ENCODE peak calls at places on chromosomes 12 and 14, in four cellular contexts. One of them, this sample, is unnamed.

GRCh38 chr12:66132408-66132807 is 1.9 kb upstream of the LLPH start:
- DNase-seq in HepG2: peak; percentile 33
- DNase-seq in K562: no peak
- DNase-seq in GM12878: no peak
- DNase-seq in this sample: peak; percentile 52

GRCh38 chr14:94655169-94655710 is 43.0 kb downstream of the SERPINA3 start:
- DNase-seq in GM12878: no peak
- DNase-seq in HepG2: no peak
- DNase-seq in K562: no peak
- DNase-seq in this sample: no peak

GRCh38 chr12:51752490-51752889 is 96.0 kb downstream of the FIGNL2 start:
- DNase-seq in K562: peak; percentile 20
- DNase-seq in HepG2: no peak
- DNase-seq in GM12878: no peak
- DNase-seq in this sample: no peak

GRCh38 chr14:79281244-79282199 is 929.8 kb downstream of the DIO2 start:
- DNase-seq in K562: no peak
- DNase-seq in HepG2: no peak
- DNase-seq in GM12878: no peak
- DNase-seq in this sample: no peak

GRCh38 chr14:32883189-32883588 is 55.5 kb upstream of the NPAS3 start:
- DNase-seq in HepG2: no peak
- DNase-seq in GM12878: no peak
- DNase-seq in K562: no peak
- DNase-seq in this sample: no peak

GRCh38 chr12:2636741-2637140 is 158.0 kb upstream of the FKBP4 start:
- DNase-seq in K562: no peak
- DNase-seq in GM12878: no peak
- DNase-seq in HepG2: no peak
- DNase-seq in this sample: no peak

GRCh38 chr12:5123921-5124320 is 80.2 kb downstream of the KCNA5 start:
- DNase-seq in HepG2: no peak
- DNase-seq in K562: no peak
- DNase-seq in GM12878: no peak
- DNase-seq in this sample: no peak

GRCh38 chr12:84136862-84137367 is 775.7 kb downstream of the SLC6A15 start:
- DNase-seq in HepG2: no peak
- DNase-seq in K562: no peak
- DNase-seq in GM12878: no peak
- DNase-seq in this sample: no peak

GRCh38 chr14:58298880-58299664 is 717 bp downstream of the ARID4A start:
- DNase-seq in HepG2: no peak
- DNase-seq in GM12878: no peak
- DNase-seq in K562: peak; percentile 59
- DNase-seq in this sample: no peak

GRCh38 chr14:71206766-71207371 is 299.6 kb downstream of the PCNX1 start:
- DNase-seq in GM12878: no peak
- DNase-seq in HepG2: no peak
- DNase-seq in K562: no peak
- DNase-seq in this sample: no peak

GRCh38 chr12:2823483-2823882 is 11.0 kb downstream of the ITFG2 start:
- DNase-seq in GM12878: no peak
- DNase-seq in HepG2: no peak
- DNase-seq in K562: no peak
- DNase-seq in this sample: no peak

GRCh38 chr12:104290320-104290719 is 13.2 kb upstream of the EID3 start:
- DNase-seq in GM12878: no peak
- DNase-seq in K562: no peak
- DNase-seq in HepG2: no peak
- DNase-seq in this sample: no peak
- H3K36me3 ChIP-seq in GM12878: peaks cover 17% of the 10 kb centered on the region
- H3K36me3 ChIP-seq in K562: peaks cover 57% of the 10 kb centered on the region
- H3K36me3 ChIP-seq in HepG2: no peaks in the 10 kb centered on the region
- H3K36me3 ChIP-seq in this sample: peaks cover 23% of the 10 kb centered on the region

DNA sequence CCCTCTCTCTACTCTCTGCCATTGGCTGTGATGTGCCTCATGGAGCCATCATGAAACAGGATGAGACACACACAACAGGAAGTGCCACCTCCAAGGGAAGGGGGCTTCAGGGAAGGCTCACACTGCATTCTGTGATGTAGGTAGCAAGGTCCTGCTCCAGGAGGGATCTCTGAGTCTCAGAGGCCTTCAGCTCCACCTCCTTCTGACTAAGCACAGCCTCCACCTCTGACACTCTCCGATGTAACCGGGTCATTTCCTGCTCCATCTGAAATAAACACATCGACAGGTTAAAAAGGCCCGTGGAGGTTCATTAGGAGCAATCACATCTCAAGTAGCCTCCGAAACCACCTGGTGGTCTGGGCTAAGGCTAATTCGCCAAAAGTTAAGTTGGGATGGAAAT is 93.3 kb downstream of the CIT start:
- DNase-seq in HepG2: no peak
- DNase-seq in K562: no peak
- DNase-seq in GM12878: no peak
- DNase-seq in this sample: no peak
- TF ChIP-seq ZBTB33 in HepG2: no peak
- TF ChIP-seq ZBTB33 in K562: no peak
- TF ChIP-seq ZBTB33 in GM12878: no peak
- TF ChIP-seq ZBTB33 in this sample: no peak

GRCh38 chr14:91374287-91374880 is 43.2 kb downstream of the CCDC88C start:
- DNase-seq in K562: no peak
- DNase-seq in HepG2: no peak
- DNase-seq in GM12878: no peak
- DNase-seq in this sample: no peak

GRCh38 chr14:91374897-91375747 is 42.5 kb downstream of the CCDC88C start:
- DNase-seq in HepG2: no peak
- DNase-seq in K562: no peak
- DNase-seq in GM12878: no peak
- DNase-seq in this sample: no peak

GRCh38 chr14:91371990-91372375 is 45.6 kb downstream of the CCDC88C start:
- DNase-seq in K562: no peak
- DNase-seq in GM12878: no peak
- DNase-seq in HepG2: no peak
- DNase-seq in this sample: no peak

GRCh38 chr14:91372680-91373495 is 44.7 kb downstream of the CCDC88C start:
- DNase-seq in HepG2: no peak
- DNase-seq in K562: no peak
- DNase-seq in GM12878: no peak
- DNase-seq in this sample: no peak

DNA sequence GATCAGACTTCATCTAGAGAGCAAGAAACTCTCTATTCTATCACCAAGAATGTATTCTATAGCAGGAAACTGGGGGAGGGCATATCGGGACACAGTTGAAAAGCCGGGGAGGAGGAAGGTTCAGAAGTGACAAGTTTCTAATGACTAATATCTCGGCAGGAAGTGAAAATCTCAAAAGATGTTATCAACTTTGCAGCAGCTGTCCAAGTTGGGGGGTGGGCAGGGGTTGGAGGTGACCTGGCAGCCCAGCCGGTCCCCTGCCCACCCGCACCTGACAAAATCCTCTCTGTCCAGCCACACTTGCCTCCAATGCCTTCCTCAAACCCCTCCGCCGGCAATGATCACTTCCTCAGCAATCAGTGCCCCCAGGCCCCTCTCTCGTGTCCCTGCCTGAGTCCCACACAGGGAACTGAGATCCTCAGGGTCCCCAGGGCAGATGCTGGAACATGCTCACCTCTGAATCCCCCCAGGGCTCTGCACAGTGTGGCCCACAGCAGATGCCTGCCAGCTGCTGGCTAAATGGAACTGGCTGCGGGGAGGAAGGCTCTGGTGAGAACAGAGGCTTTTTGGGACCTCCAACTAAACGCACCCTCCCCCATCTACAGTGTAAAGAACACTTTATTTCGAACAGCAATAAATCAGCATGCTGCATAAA is 43.9 kb downstream of the CCDC88C start:
- DNase-seq in HepG2: no peak
- DNase-seq in GM12878: peak; percentile 80
- DNase-seq in K562: no peak
- DNase-seq in this sample: no peak
- TF ChIP-seq SRF in HepG2: no peak
- TF ChIP-seq SRF in GM12878: no peak
- TF ChIP-seq SRF in K562: no peak
- TF ChIP-seq SRF in this sample: no peak

GRCh38 chr14:22747769-22748168 is 18.7 kb upstream of the OXA1L start:
- DNase-seq in K562: no peak
- DNase-seq in GM12878: no peak
- DNase-seq in HepG2: no peak
- DNase-seq in this sample: no peak

GRCh38 chr14:22752422-22752821 is 14.1 kb upstream of the OXA1L start:
- DNase-seq in K562: no peak
- DNase-seq in GM12878: no peak
- DNase-seq in HepG2: peak; percentile 68
- DNase-seq in this sample: no peak

GRCh38 chr14:22753586-22753985 is 12.9 kb upstream of the OXA1L start:
- DNase-seq in GM12878: no peak
- DNase-seq in K562: no peak
- DNase-seq in HepG2: peak; percentile 56
- DNase-seq in this sample: no peak

GRCh38 chr14:22748188-22748587 is 18.3 kb upstream of the OXA1L start:
- DNase-seq in GM12878: no peak
- DNase-seq in HepG2: no peak
- DNase-seq in K562: no peak
- DNase-seq in this sample: no peak

GRCh38 chr14:22748691-22749090 is 17.8 kb upstream of the OXA1L start:
- DNase-seq in HepG2: no peak
- DNase-seq in K562: no peak
- DNase-seq in GM12878: no peak
- DNase-seq in this sample: no peak
- H3K36me3 ChIP-seq in HepG2: no peaks in the 10 kb centered on the region
- H3K36me3 ChIP-seq in K562: no peaks in the 10 kb centered on the region
- H3K36me3 ChIP-seq in GM12878: no peaks in the 10 kb centered on the region
- H3K36me3 ChIP-seq in this sample: no peaks in the 10 kb centered on the region

GRCh38 chr12:124792177-124792576 is 71.5 kb downstream of the SCARB1 start:
- DNase-seq in HepG2: no peak
- DNase-seq in K562: no peak
- DNase-seq in GM12878: no peak
- DNase-seq in this sample: no peak

GRCh38 chr12:124796303-124796957 is 67.2 kb downstream of the SCARB1 start:
- DNase-seq in K562: no peak
- DNase-seq in HepG2: no peak
- DNase-seq in GM12878: no peak
- DNase-seq in this sample: no peak

GRCh38 chr12:124795081-124795948 is 68.3 kb downstream of the SCARB1 start:
- DNase-seq in K562: no peak
- DNase-seq in GM12878: no peak
- DNase-seq in HepG2: no peak
- DNase-seq in this sample: no peak

GRCh38 chr12:124790650-124791400 is 72.8 kb downstream of the SCARB1 start:
- DNase-seq in HepG2: no peak
- DNase-seq in GM12878: no peak
- DNase-seq in K562: no peak
- DNase-seq in this sample: no peak

GRCh38 chr12:124792961-124793441 is 70.7 kb downstream of the SCARB1 start:
- DNase-seq in K562: no peak
- DNase-seq in GM12878: no peak
- DNase-seq in HepG2: no peak
- DNase-seq in this sample: no peak
- TF ChIP-seq ZBTB33 in K562: no peak
- TF ChIP-seq ZBTB33 in GM12878: no peak
- TF ChIP-seq ZBTB33 in HepG2: no peak
- TF ChIP-seq ZBTB33 in this sample: no peak

GRCh38 chr12:109544955-109545531 is 28.3 kb downstream of the MMAB start:
- DNase-seq in K562: no peak
- DNase-seq in HepG2: no peak
- DNase-seq in GM12878: no peak
- DNase-seq in this sample: no peak
- TF ChIP-seq SRF in K562: no peak
- TF ChIP-seq SRF in HepG2: no peak
- TF ChIP-seq SRF in GM12878: no peak
- TF ChIP-seq SRF in this sample: no peak

GRCh38 chr14:72965249-72965648 is 39.0 kb downstream of the DCAF4 start:
- DNase-seq in HepG2: peak; percentile 24
- DNase-seq in GM12878: no peak
- DNase-seq in K562: peak; percentile 13
- DNase-seq in this sample: no peak

GRCh38 chr14:72966038-72966437 is 39.8 kb downstream of the DCAF4 start:
- DNase-seq in K562: no peak
- DNase-seq in GM12878: no peak
- DNase-seq in HepG2: no peak
- DNase-seq in this sample: no peak

GRCh38 chr14:72970824-72971434 is 44.7 kb downstream of the DCAF4 start:
- DNase-seq in GM12878: no peak
- DNase-seq in K562: no peak
- DNase-seq in HepG2: no peak
- DNase-seq in this sample: no peak

GRCh38 chr14:72974661-72975060 is 48.4 kb downstream of the DCAF4 start:
- DNase-seq in HepG2: no peak
- DNase-seq in GM12878: no peak
- DNase-seq in K562: no peak
- DNase-seq in this sample: no peak

GRCh38 chr14:72970058-72970630 is 43.9 kb downstream of the DCAF4 start:
- DNase-seq in GM12878: no peak
- DNase-seq in K562: no peak
- DNase-seq in HepG2: no peak
- DNase-seq in this sample: no peak
- H3K36me3 ChIP-seq in GM12878: peaks cover 13% of the 10 kb centered on the region
- H3K36me3 ChIP-seq in K562: peaks cover 2% of the 10 kb centered on the region
- H3K36me3 ChIP-seq in HepG2: peaks cover 4% of the 10 kb centered on the region
- H3K36me3 ChIP-seq in this sample: no peaks in the 10 kb centered on the region